ENCODE peak calls at places on chromosomes 16 and 17, in six cellular contexts. One of them, this sample, is unnamed.

GRCh38 chr17:57406131-57406980 is 150.0 kb downstream of the MSI2 start:
- DNase-seq in H1: no peak
- DNase-seq in IMR-90: peak; percentile 44
- DNase-seq in mesenchymal stem cell: peak; percentile 32
- DNase-seq in H9: no peak
- DNase-seq in trophoblast cell: peak; percentile 63
- DNase-seq in this sample: peak; percentile 98

GRCh38 chr16:25270577-25270976 is 12.9 kb upstream of the ZKSCAN2 start:
- DNase-seq in H1: no peak
- DNase-seq in IMR-90: no peak
- DNase-seq in mesenchymal stem cell: no peak
- DNase-seq in H9: no peak
- DNase-seq in trophoblast cell: no peak
- DNase-seq in this sample: no peak

GRCh38 chr16:1428511-1428910 is 2.4 kb upstream of the PERCC1 start:
- DNase-seq in H1: no peak
- DNase-seq in IMR-90: no peak
- DNase-seq in mesenchymal stem cell: peak; percentile 18
- DNase-seq in H9: peak; percentile 83
- DNase-seq in trophoblast cell: no peak
- DNase-seq in this sample: no peak

GRCh38 chr16:19841184-19841583 is 43.5 kb downstream of the GPRC5B start:
- DNase-seq in H1: no peak
- DNase-seq in IMR-90: no peak
- DNase-seq in mesenchymal stem cell: no peak
- DNase-seq in H9: no peak
- DNase-seq in trophoblast cell: no peak
- DNase-seq in this sample: no peak

GRCh38 chr17:2405247-2405926 is 4.5 kb upstream of the MNT start:
- DNase-seq in H1: no peak
- DNase-seq in IMR-90: peak; percentile 94
- DNase-seq in mesenchymal stem cell: peak; percentile 95
- DNase-seq in H9: no peak
- DNase-seq in trophoblast cell: peak; percentile 92
- DNase-seq in this sample: no peak

GRCh38 chr16:21169249-21169981 is 10.9 kb downstream of the LDAF1 start:
- DNase-seq in H1: no peak
- DNase-seq in IMR-90: peak; percentile 71
- DNase-seq in mesenchymal stem cell: peak; percentile 61
- DNase-seq in H9: no peak
- DNase-seq in trophoblast cell: peak; percentile 7
- DNase-seq in this sample: no peak

GRCh38 chr16:54277845-54278703 is 8.5 kb downstream of the IRX3 start:
- DNase-seq in H1: no peak
- DNase-seq in IMR-90: no peak
- DNase-seq in mesenchymal stem cell: no peak
- DNase-seq in H9: no peak
- DNase-seq in trophoblast cell: no peak
- DNase-seq in this sample: peak; percentile 36

GRCh38 chr17:45277216-45277849 is 15.4 kb upstream of the SPATA32 start:
- DNase-seq in H1: peak; percentile 84
- DNase-seq in IMR-90: peak; percentile 91
- DNase-seq in mesenchymal stem cell: peak; percentile 91
- DNase-seq in H9: peak; percentile 95
- DNase-seq in trophoblast cell: peak; percentile 97
- DNase-seq in this sample: peak; percentile 89

GRCh38 chr16:4994719-4995434 is 36.7 kb downstream of the SEC14L5 start:
- DNase-seq in H1: no peak
- DNase-seq in IMR-90: no peak
- DNase-seq in mesenchymal stem cell: no peak
- DNase-seq in H9: no peak
- DNase-seq in trophoblast cell: no peak
- DNase-seq in this sample: no peak

GRCh38 chr17:4584125-4584834 is at the start of gene SMTNL2:
- DNase-seq in H1: no peak
- DNase-seq in IMR-90: no peak
- DNase-seq in mesenchymal stem cell: no peak
- DNase-seq in H9: peak; percentile 68
- DNase-seq in trophoblast cell: peak; percentile 15
- DNase-seq in this sample: no peak

GRCh38 chr17:15265131-15265530 is at the start of gene PMP22:
- DNase-seq in H1: no peak
- DNase-seq in IMR-90: no peak
- DNase-seq in mesenchymal stem cell: no peak
- DNase-seq in H9: peak; percentile 27
- DNase-seq in trophoblast cell: no peak
- DNase-seq in this sample: no peak

GRCh38 chr17:78383725-78384471 is 5.4 kb downstream of the PGS1 start:
- DNase-seq in H1: no peak
- DNase-seq in IMR-90: peak; percentile 100
- DNase-seq in mesenchymal stem cell: peak; percentile 99
- DNase-seq in H9: no peak
- DNase-seq in trophoblast cell: peak; percentile 91
- DNase-seq in this sample: no peak

GRCh38 chr16:28589930-28590329 is 6.9 kb downstream of the SULT1A2 start:
- DNase-seq in H1: no peak
- DNase-seq in IMR-90: no peak
- DNase-seq in mesenchymal stem cell: no peak
- DNase-seq in H9: no peak
- DNase-seq in trophoblast cell: no peak
- DNase-seq in this sample: no peak

GRCh38 chr17:55842405-55843158 is 91.7 kb downstream of the PCTP start:
- DNase-seq in H1: no peak
- DNase-seq in IMR-90: no peak
- DNase-seq in mesenchymal stem cell: no peak
- DNase-seq in H9: no peak
- DNase-seq in trophoblast cell: no peak
- DNase-seq in this sample: no peak

GRCh38 chr16:49556252-49557069 is 182.9 kb downstream of the C16orf78 start:
- DNase-seq in H1: no peak
- DNase-seq in IMR-90: peak; percentile 35
- DNase-seq in mesenchymal stem cell: peak; percentile 57
- DNase-seq in H9: peak; percentile 55
- DNase-seq in trophoblast cell: peak; percentile 54
- DNase-seq in this sample: peak; percentile 56

GRCh38 chr16:85284138-85284897 is 172.0 kb upstream of the CIBAR2 start:
- DNase-seq in H1: no peak
- DNase-seq in IMR-90: no peak
- DNase-seq in mesenchymal stem cell: no peak
- DNase-seq in H9: no peak
- DNase-seq in trophoblast cell: no peak
- DNase-seq in this sample: peak; percentile 49

GRCh38 chr17:67139784-67140665 is 95.7 kb downstream of the CACNG1 start:
- DNase-seq in H1: no peak
- DNase-seq in IMR-90: peak; percentile 42
- DNase-seq in mesenchymal stem cell: peak; percentile 43
- DNase-seq in H9: peak; percentile 54
- DNase-seq in trophoblast cell: peak; percentile 74
- DNase-seq in this sample: no peak

GRCh38 chr16:86611517-86611840 is 33.1 kb downstream of the FOXL1 start:
- DNase-seq in H1: no peak
- DNase-seq in IMR-90: peak; percentile 90
- DNase-seq in mesenchymal stem cell: peak; percentile 97
- DNase-seq in H9: no peak
- DNase-seq in trophoblast cell: no peak
- DNase-seq in this sample: no peak

GRCh38 chr16:87684711-87685404 is 80.9 kb downstream of the KLHDC4 start:
- DNase-seq in H1: no peak
- DNase-seq in IMR-90: no peak
- DNase-seq in mesenchymal stem cell: no peak
- DNase-seq in H9: no peak
- DNase-seq in trophoblast cell: no peak
- DNase-seq in this sample: no peak

GRCh38 chr17:17990282-17990681 is 17.6 kb downstream of the DRC3 start:
- DNase-seq in H1: no peak
- DNase-seq in IMR-90: no peak
- DNase-seq in mesenchymal stem cell: no peak
- DNase-seq in H9: no peak
- DNase-seq in trophoblast cell: peak; percentile 69
- DNase-seq in this sample: no peak

GRCh38 chr17:63960006-63960405 is 12.7 kb downstream of the SCN4A start:
- DNase-seq in H1: no peak
- DNase-seq in IMR-90: no peak
- DNase-seq in mesenchymal stem cell: no peak
- DNase-seq in H9: no peak
- DNase-seq in trophoblast cell: no peak
- DNase-seq in this sample: no peak

GRCh38 chr17:16880843-16881230 is 91.1 kb downstream of the TNFRSF13B start:
- DNase-seq in H1: no peak
- DNase-seq in IMR-90: no peak
- DNase-seq in mesenchymal stem cell: no peak
- DNase-seq in H9: peak; percentile 22
- DNase-seq in trophoblast cell: no peak
- DNase-seq in this sample: no peak

GRCh38 chr17:63774982-63775290 is 966 bp downstream of the DDX42 start:
- DNase-seq in H1: no peak
- DNase-seq in IMR-90: peak; percentile 21
- DNase-seq in mesenchymal stem cell: peak; percentile 41
- DNase-seq in H9: no peak
- DNase-seq in trophoblast cell: no peak
- DNase-seq in this sample: no peak

GRCh38 chr17:68390888-68391545 is 66.3 kb downstream of the WIPI1 start:
- DNase-seq in H1: no peak
- DNase-seq in IMR-90: peak; percentile 45
- DNase-seq in mesenchymal stem cell: no peak
- DNase-seq in H9: no peak
- DNase-seq in trophoblast cell: no peak
- DNase-seq in this sample: no peak

GRCh38 chr17:81428521-81428920 is 33.3 kb downstream of the BAHCC1 start:
- DNase-seq in H1: no peak
- DNase-seq in IMR-90: no peak
- DNase-seq in mesenchymal stem cell: no peak
- DNase-seq in H9: no peak
- DNase-seq in trophoblast cell: no peak
- DNase-seq in this sample: no peak

GRCh38 chr17:29145289-29146058 is 34.7 kb downstream of the MYO18A start:
- DNase-seq in H1: peak; percentile 50
- DNase-seq in IMR-90: peak; percentile 84
- DNase-seq in mesenchymal stem cell: peak; percentile 84
- DNase-seq in H9: peak; percentile 92
- DNase-seq in trophoblast cell: peak; percentile 77
- DNase-seq in this sample: no peak

DNA sequence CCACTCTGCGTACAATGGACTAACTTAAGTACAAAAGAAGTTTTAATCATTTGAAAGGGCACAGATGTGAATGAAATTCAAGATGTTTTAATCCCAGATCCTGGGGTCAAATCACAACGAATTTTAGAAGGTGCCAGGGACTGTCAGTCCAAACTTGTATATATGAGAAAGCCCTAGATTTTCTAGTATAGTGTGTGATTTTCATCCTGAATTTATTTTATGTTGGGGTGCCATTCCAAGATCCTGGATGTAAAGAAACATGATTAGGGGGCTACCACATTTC is 64.3 kb downstream of the TUBD1 start:
- DNase-seq in H1: no peak
- DNase-seq in IMR-90: no peak
- DNase-seq in mesenchymal stem cell: no peak
- DNase-seq in H9: no peak
- DNase-seq in trophoblast cell: no peak
- DNase-seq in this sample: no peak
- H3K14ac ChIP-seq in H1: no peak overlapping the region
- H3K14ac ChIP-seq in IMR-90: peak overlapping the region; percentile 95
- H3K14ac ChIP-seq in mesenchymal stem cell: peak overlapping the region; percentile 57
- H3K14ac ChIP-seq in H9: no peak overlapping the region
- H3K14ac ChIP-seq in trophoblast cell: no peak overlapping the region
- H3K14ac ChIP-seq in this sample: no peak overlapping the region

GRCh38 chr17:19410875-19411291 is at the start of gene RNF112:
- DNase-seq in H1: no peak
- DNase-seq in IMR-90: peak; percentile 56
- DNase-seq in mesenchymal stem cell: no peak
- DNase-seq in H9: no peak
- DNase-seq in trophoblast cell: no peak
- DNase-seq in this sample: no peak
- H2AK5ac ChIP-seq in H1: peak within 1 kb of the TSS; percentile 3
- H2AK5ac ChIP-seq in IMR-90: peak within 1 kb of the TSS; percentile 37
- H2AK5ac ChIP-seq in mesenchymal stem cell: peak within 1 kb of the TSS; percentile 21
- H2AK5ac ChIP-seq in H9: no peak within 1 kb of the TSS
- H2AK5ac ChIP-seq in trophoblast cell: no peak within 1 kb of the TSS
- H2AK5ac ChIP-seq in this sample: peak within 1 kb of the TSS; percentile 92

DNA sequence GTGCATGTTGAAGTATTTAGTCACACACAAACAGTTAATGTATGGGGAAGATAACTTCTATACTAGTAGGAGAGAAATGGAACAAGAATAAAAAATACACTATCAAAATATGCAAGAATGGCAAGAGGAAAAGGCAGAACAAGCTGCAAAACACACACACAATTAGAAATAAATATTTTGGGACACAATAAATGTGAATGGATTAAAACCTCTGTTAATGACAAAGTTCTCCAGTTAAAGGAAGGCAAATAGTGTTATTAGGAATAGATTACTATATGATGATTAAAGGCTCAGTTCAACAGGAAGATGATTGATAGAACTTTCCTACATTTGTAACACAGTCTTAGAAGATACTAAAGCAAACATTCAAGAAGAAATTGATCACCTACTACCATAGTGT is 106.3 kb upstream of the ZNF750 start:
- DNase-seq in H1: no peak
- DNase-seq in IMR-90: no peak
- DNase-seq in mesenchymal stem cell: no peak
- DNase-seq in H9: no peak
- DNase-seq in trophoblast cell: no peak
- DNase-seq in this sample: no peak
- H3K14ac ChIP-seq in H1: no peak overlapping the region
- H3K14ac ChIP-seq in IMR-90: no peak overlapping the region
- H3K14ac ChIP-seq in mesenchymal stem cell: no peak overlapping the region
- H3K14ac ChIP-seq in H9: no peak overlapping the region
- H3K14ac ChIP-seq in trophoblast cell: no peak overlapping the region
- H3K14ac ChIP-seq in this sample: no peak overlapping the region

DNA sequence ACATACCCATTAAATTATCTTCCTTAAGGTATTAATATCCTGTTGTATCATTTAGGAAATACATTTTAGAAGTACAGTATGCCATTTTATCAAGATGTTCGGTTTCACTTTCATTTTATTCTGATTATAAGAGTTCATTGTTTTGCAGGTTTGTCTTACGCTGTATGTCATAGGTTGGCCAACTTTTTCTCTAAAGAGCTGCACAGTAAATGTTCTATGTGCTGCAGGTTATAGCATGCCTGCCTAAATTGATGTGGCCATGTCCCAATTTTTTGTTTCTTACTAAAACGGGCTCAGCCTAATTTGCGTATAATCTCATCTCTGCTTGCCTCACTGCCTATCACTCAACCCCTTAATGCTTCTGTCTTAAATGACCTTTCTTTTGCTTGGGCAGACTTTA is 126.4 kb downstream of the USP22 start:
- DNase-seq in H1: no peak
- DNase-seq in IMR-90: no peak
- DNase-seq in mesenchymal stem cell: no peak
- DNase-seq in H9: no peak
- DNase-seq in trophoblast cell: no peak
- DNase-seq in this sample: no peak
- H2AK5ac ChIP-seq in H1: no peak overlapping the region
- H2AK5ac ChIP-seq in IMR-90: no peak overlapping the region
- H2AK5ac ChIP-seq in mesenchymal stem cell: no peak overlapping the region
- H2AK5ac ChIP-seq in H9: no peak overlapping the region
- H2AK5ac ChIP-seq in trophoblast cell: no peak overlapping the region
- H2AK5ac ChIP-seq in this sample: no peak overlapping the region

GRCh38 chr17:36911007-36911406 is 26.3 kb upstream of the LHX1 start:
- DNase-seq in H1: no peak
- DNase-seq in IMR-90: no peak
- DNase-seq in mesenchymal stem cell: no peak
- DNase-seq in H9: no peak
- DNase-seq in trophoblast cell: no peak
- DNase-seq in this sample: no peak
- H3K14ac ChIP-seq in H1: no peak overlapping the region
- H3K14ac ChIP-seq in IMR-90: no peak overlapping the region
- H3K14ac ChIP-seq in mesenchymal stem cell: no peak overlapping the region
- H3K14ac ChIP-seq in H9: no peak overlapping the region
- H3K14ac ChIP-seq in trophoblast cell: no peak overlapping the region
- H3K14ac ChIP-seq in this sample: no peak overlapping the region

GRCh38 chr16:11318817-11319216 is 26.4 kb upstream of the RMI2 start:
- DNase-seq in H1: no peak
- DNase-seq in IMR-90: no peak
- DNase-seq in mesenchymal stem cell: no peak
- DNase-seq in H9: no peak
- DNase-seq in trophoblast cell: no peak
- DNase-seq in this sample: no peak
- H2AK5ac ChIP-seq in H1: peak overlapping the region; percentile 76
- H2AK5ac ChIP-seq in IMR-90: peak overlapping the region; percentile 59
- H2AK5ac ChIP-seq in mesenchymal stem cell: peak overlapping the region; percentile 97
- H2AK5ac ChIP-seq in H9: no peak overlapping the region
- H2AK5ac ChIP-seq in trophoblast cell: peak overlapping the region; percentile 11
- H2AK5ac ChIP-seq in this sample: no peak overlapping the region